ENCODE peak calls at places on chromosomes 3 and 15, in nine cellular contexts. One of them, this sample, is unnamed.

GRCh38 chr3:52210550-52211046 is 12.6 kb downstream of the ALAS1 start:
- DNase-seq in stimulated activated CD4-positive, alpha-beta T cell treated with anti-CD3 and anti-CD28 coated beads, TNF-alpha, amount 100 ng/mL, for 1 hour: no peak
- DNase-seq in A172: no peak
- DNase-seq in activated CD8-positive, alpha-beta memory T cell treated with anti-CD3 and anti-CD28 coated beads, Interleukin-2, amount 50 U/mL, for 48 hours: no peak
- DNase-seq in activated naive CD4-positive, alpha-beta T cell treated with anti-CD3 and anti-CD28 coated beads, Interleukin-2, amount 10 ng/mL, durations not matched to agents 7 days and 5 days: no peak
- DNase-seq in fibroblast of gingiva: peak; percentile 61
- DNase-seq in heart right ventricle: no peak
- DNase-seq in GM12864: no peak
- DNase-seq in fibroblast of pulmonary artery: peak; percentile 87
- DNase-seq in this sample: no peak

GRCh38 chr3:122208579-122208978 is 25.1 kb downstream of the CASR start:
- DNase-seq in fibroblast of gingiva: no peak
- DNase-seq in fibroblast of pulmonary artery: no peak
- DNase-seq in activated CD8-positive, alpha-beta memory T cell treated with anti-CD3 and anti-CD28 coated beads, Interleukin-2, amount 50 U/mL, for 48 hours: no peak
- DNase-seq in stimulated activated CD4-positive, alpha-beta T cell treated with anti-CD3 and anti-CD28 coated beads, TNF-alpha, amount 100 ng/mL, for 1 hour: no peak
- DNase-seq in activated naive CD4-positive, alpha-beta T cell treated with anti-CD3 and anti-CD28 coated beads, Interleukin-2, amount 10 ng/mL, durations not matched to agents 7 days and 5 days: no peak
- DNase-seq in A172: no peak
- DNase-seq in GM12864: no peak
- DNase-seq in heart right ventricle: no peak
- DNase-seq in this sample: no peak

GRCh38 chr3:150797155-150797554 is 34.2 kb upstream of the SIAH2 start:
- DNase-seq in fibroblast of pulmonary artery: no peak
- DNase-seq in A172: no peak
- DNase-seq in activated naive CD4-positive, alpha-beta T cell treated with anti-CD3 and anti-CD28 coated beads, Interleukin-2, amount 10 ng/mL, durations not matched to agents 7 days and 5 days: no peak
- DNase-seq in fibroblast of gingiva: no peak
- DNase-seq in heart right ventricle: no peak
- DNase-seq in GM12864: no peak
- DNase-seq in stimulated activated CD4-positive, alpha-beta T cell treated with anti-CD3 and anti-CD28 coated beads, TNF-alpha, amount 100 ng/mL, for 1 hour: no peak
- DNase-seq in activated CD8-positive, alpha-beta memory T cell treated with anti-CD3 and anti-CD28 coated beads, Interleukin-2, amount 50 U/mL, for 48 hours: no peak
- DNase-seq in this sample: no peak

GRCh38 chr15:52682776-52683175 is 3.6 kb upstream of the ATOSA start:
- DNase-seq in activated CD8-positive, alpha-beta memory T cell treated with anti-CD3 and anti-CD28 coated beads, Interleukin-2, amount 50 U/mL, for 48 hours: no peak
- DNase-seq in heart right ventricle: no peak
- DNase-seq in fibroblast of pulmonary artery: no peak
- DNase-seq in GM12864: no peak
- DNase-seq in activated naive CD4-positive, alpha-beta T cell treated with anti-CD3 and anti-CD28 coated beads, Interleukin-2, amount 10 ng/mL, durations not matched to agents 7 days and 5 days: no peak
- DNase-seq in A172: no peak
- DNase-seq in fibroblast of gingiva: no peak
- DNase-seq in stimulated activated CD4-positive, alpha-beta T cell treated with anti-CD3 and anti-CD28 coated beads, TNF-alpha, amount 100 ng/mL, for 1 hour: no peak
- DNase-seq in this sample: no peak

GRCh38 chr3:30286007-30286669 is 320.3 kb upstream of the TGFBR2 start:
- DNase-seq in activated naive CD4-positive, alpha-beta T cell treated with anti-CD3 and anti-CD28 coated beads, Interleukin-2, amount 10 ng/mL, durations not matched to agents 7 days and 5 days: no peak
- DNase-seq in fibroblast of pulmonary artery: peak; percentile 99
- DNase-seq in A172: peak; percentile 96
- DNase-seq in heart right ventricle: peak; percentile 54
- DNase-seq in activated CD8-positive, alpha-beta memory T cell treated with anti-CD3 and anti-CD28 coated beads, Interleukin-2, amount 50 U/mL, for 48 hours: no peak
- DNase-seq in fibroblast of gingiva: peak; percentile 93
- DNase-seq in GM12864: no peak
- DNase-seq in stimulated activated CD4-positive, alpha-beta T cell treated with anti-CD3 and anti-CD28 coated beads, TNF-alpha, amount 100 ng/mL, for 1 hour: no peak
- DNase-seq in this sample: no peak

GRCh38 chr3:55494976-55495375 is 7.9 kb upstream of the WNT5A start:
- DNase-seq in A172: no peak
- DNase-seq in fibroblast of pulmonary artery: no peak
- DNase-seq in heart right ventricle: no peak
- DNase-seq in fibroblast of gingiva: no peak
- DNase-seq in stimulated activated CD4-positive, alpha-beta T cell treated with anti-CD3 and anti-CD28 coated beads, TNF-alpha, amount 100 ng/mL, for 1 hour: no peak
- DNase-seq in activated CD8-positive, alpha-beta memory T cell treated with anti-CD3 and anti-CD28 coated beads, Interleukin-2, amount 50 U/mL, for 48 hours: no peak
- DNase-seq in activated naive CD4-positive, alpha-beta T cell treated with anti-CD3 and anti-CD28 coated beads, Interleukin-2, amount 10 ng/mL, durations not matched to agents 7 days and 5 days: no peak
- DNase-seq in GM12864: no peak
- DNase-seq in this sample: no peak

GRCh38 chr3:152825566-152825965 is 9.4 kb upstream of the P2RY1 start:
- DNase-seq in A172: no peak
- DNase-seq in stimulated activated CD4-positive, alpha-beta T cell treated with anti-CD3 and anti-CD28 coated beads, TNF-alpha, amount 100 ng/mL, for 1 hour: no peak
- DNase-seq in GM12864: no peak
- DNase-seq in fibroblast of pulmonary artery: no peak
- DNase-seq in activated CD8-positive, alpha-beta memory T cell treated with anti-CD3 and anti-CD28 coated beads, Interleukin-2, amount 50 U/mL, for 48 hours: no peak
- DNase-seq in heart right ventricle: no peak
- DNase-seq in fibroblast of gingiva: peak; percentile 30
- DNase-seq in activated naive CD4-positive, alpha-beta T cell treated with anti-CD3 and anti-CD28 coated beads, Interleukin-2, amount 10 ng/mL, durations not matched to agents 7 days and 5 days: no peak
- DNase-seq in this sample: no peak

GRCh38 chr3:24936574-24936973 is 441.9 kb upstream of the THRB start:
- DNase-seq in GM12864: no peak
- DNase-seq in fibroblast of gingiva: no peak
- DNase-seq in A172: no peak
- DNase-seq in heart right ventricle: no peak
- DNase-seq in fibroblast of pulmonary artery: no peak
- DNase-seq in stimulated activated CD4-positive, alpha-beta T cell treated with anti-CD3 and anti-CD28 coated beads, TNF-alpha, amount 100 ng/mL, for 1 hour: no peak
- DNase-seq in activated CD8-positive, alpha-beta memory T cell treated with anti-CD3 and anti-CD28 coated beads, Interleukin-2, amount 50 U/mL, for 48 hours: no peak
- DNase-seq in activated naive CD4-positive, alpha-beta T cell treated with anti-CD3 and anti-CD28 coated beads, Interleukin-2, amount 10 ng/mL, durations not matched to agents 7 days and 5 days: no peak
- DNase-seq in this sample: no peak

GRCh38 chr3:73056365-73057150 is 4.9 kb upstream of the EBLN2 start:
- DNase-seq in A172: peak; percentile 36
- DNase-seq in GM12864: no peak
- DNase-seq in fibroblast of gingiva: peak; percentile 48
- DNase-seq in fibroblast of pulmonary artery: peak; percentile 79
- DNase-seq in activated CD8-positive, alpha-beta memory T cell treated with anti-CD3 and anti-CD28 coated beads, Interleukin-2, amount 50 U/mL, for 48 hours: no peak
- DNase-seq in heart right ventricle: no peak
- DNase-seq in activated naive CD4-positive, alpha-beta T cell treated with anti-CD3 and anti-CD28 coated beads, Interleukin-2, amount 10 ng/mL, durations not matched to agents 7 days and 5 days: no peak
- DNase-seq in stimulated activated CD4-positive, alpha-beta T cell treated with anti-CD3 and anti-CD28 coated beads, TNF-alpha, amount 100 ng/mL, for 1 hour: no peak
- DNase-seq in this sample: no peak

GRCh38 chr15:62240121-62240520 is 75.0 kb upstream of the C2CD4B start:
- DNase-seq in fibroblast of pulmonary artery: no peak
- DNase-seq in activated naive CD4-positive, alpha-beta T cell treated with anti-CD3 and anti-CD28 coated beads, Interleukin-2, amount 10 ng/mL, durations not matched to agents 7 days and 5 days: no peak
- DNase-seq in activated CD8-positive, alpha-beta memory T cell treated with anti-CD3 and anti-CD28 coated beads, Interleukin-2, amount 50 U/mL, for 48 hours: no peak
- DNase-seq in heart right ventricle: no peak
- DNase-seq in GM12864: no peak
- DNase-seq in stimulated activated CD4-positive, alpha-beta T cell treated with anti-CD3 and anti-CD28 coated beads, TNF-alpha, amount 100 ng/mL, for 1 hour: no peak
- DNase-seq in fibroblast of gingiva: no peak
- DNase-seq in A172: no peak
- DNase-seq in this sample: no peak

GRCh38 chr15:51004103-51004536 is 90.6 kb downstream of the TNFAIP8L3 start:
- DNase-seq in A172: peak; percentile 29
- DNase-seq in activated CD8-positive, alpha-beta memory T cell treated with anti-CD3 and anti-CD28 coated beads, Interleukin-2, amount 50 U/mL, for 48 hours: no peak
- DNase-seq in stimulated activated CD4-positive, alpha-beta T cell treated with anti-CD3 and anti-CD28 coated beads, TNF-alpha, amount 100 ng/mL, for 1 hour: no peak
- DNase-seq in activated naive CD4-positive, alpha-beta T cell treated with anti-CD3 and anti-CD28 coated beads, Interleukin-2, amount 10 ng/mL, durations not matched to agents 7 days and 5 days: no peak
- DNase-seq in fibroblast of gingiva: peak; percentile 62
- DNase-seq in heart right ventricle: no peak
- DNase-seq in fibroblast of pulmonary artery: peak; percentile 70
- DNase-seq in GM12864: no peak
- DNase-seq in this sample: no peak

GRCh38 chr3:138030881-138031280 is 20.9 kb downstream of the CLDN18 start:
- DNase-seq in GM12864: no peak
- DNase-seq in fibroblast of pulmonary artery: no peak
- DNase-seq in fibroblast of gingiva: no peak
- DNase-seq in A172: no peak
- DNase-seq in activated CD8-positive, alpha-beta memory T cell treated with anti-CD3 and anti-CD28 coated beads, Interleukin-2, amount 50 U/mL, for 48 hours: no peak
- DNase-seq in stimulated activated CD4-positive, alpha-beta T cell treated with anti-CD3 and anti-CD28 coated beads, TNF-alpha, amount 100 ng/mL, for 1 hour: no peak
- DNase-seq in activated naive CD4-positive, alpha-beta T cell treated with anti-CD3 and anti-CD28 coated beads, Interleukin-2, amount 10 ng/mL, durations not matched to agents 7 days and 5 days: no peak
- DNase-seq in heart right ventricle: no peak
- DNase-seq in this sample: no peak

GRCh38 chr15:41557673-41558399 is 1.2 kb upstream of the TYRO3 start:
- DNase-seq in activated CD8-positive, alpha-beta memory T cell treated with anti-CD3 and anti-CD28 coated beads, Interleukin-2, amount 50 U/mL, for 48 hours: peak; percentile 84
- DNase-seq in heart right ventricle: peak; percentile 64
- DNase-seq in fibroblast of pulmonary artery: peak; percentile 74
- DNase-seq in A172: peak; percentile 60
- DNase-seq in fibroblast of gingiva: peak; percentile 68
- DNase-seq in stimulated activated CD4-positive, alpha-beta T cell treated with anti-CD3 and anti-CD28 coated beads, TNF-alpha, amount 100 ng/mL, for 1 hour: peak; percentile 40
- DNase-seq in GM12864: no peak
- DNase-seq in activated naive CD4-positive, alpha-beta T cell treated with anti-CD3 and anti-CD28 coated beads, Interleukin-2, amount 10 ng/mL, durations not matched to agents 7 days and 5 days: peak; percentile 79
- DNase-seq in this sample: peak; percentile 89

GRCh38 chr3:128235207-128235933 is 82.1 kb downstream of the EEFSEC start:
- DNase-seq in fibroblast of pulmonary artery: no peak
- DNase-seq in fibroblast of gingiva: no peak
- DNase-seq in GM12864: no peak
- DNase-seq in activated naive CD4-positive, alpha-beta T cell treated with anti-CD3 and anti-CD28 coated beads, Interleukin-2, amount 10 ng/mL, durations not matched to agents 7 days and 5 days: no peak
- DNase-seq in A172: no peak
- DNase-seq in stimulated activated CD4-positive, alpha-beta T cell treated with anti-CD3 and anti-CD28 coated beads, TNF-alpha, amount 100 ng/mL, for 1 hour: no peak
- DNase-seq in heart right ventricle: no peak
- DNase-seq in activated CD8-positive, alpha-beta memory T cell treated with anti-CD3 and anti-CD28 coated beads, Interleukin-2, amount 50 U/mL, for 48 hours: no peak
- DNase-seq in this sample: no peak

GRCh38 chr3:197519801-197520211 is 36.0 kb downstream of the BDH1 start:
- DNase-seq in fibroblast of pulmonary artery: no peak
- DNase-seq in GM12864: no peak
- DNase-seq in fibroblast of gingiva: no peak
- DNase-seq in activated naive CD4-positive, alpha-beta T cell treated with anti-CD3 and anti-CD28 coated beads, Interleukin-2, amount 10 ng/mL, durations not matched to agents 7 days and 5 days: no peak
- DNase-seq in activated CD8-positive, alpha-beta memory T cell treated with anti-CD3 and anti-CD28 coated beads, Interleukin-2, amount 50 U/mL, for 48 hours: no peak
- DNase-seq in A172: no peak
- DNase-seq in heart right ventricle: no peak
- DNase-seq in stimulated activated CD4-positive, alpha-beta T cell treated with anti-CD3 and anti-CD28 coated beads, TNF-alpha, amount 100 ng/mL, for 1 hour: no peak
- DNase-seq in this sample: no peak

GRCh38 chr3:99674086-99674789 is 35.8 kb downstream of the COL8A1 start:
- DNase-seq in fibroblast of gingiva: peak; percentile 40
- DNase-seq in heart right ventricle: no peak
- DNase-seq in A172: peak; percentile 13
- DNase-seq in activated CD8-positive, alpha-beta memory T cell treated with anti-CD3 and anti-CD28 coated beads, Interleukin-2, amount 50 U/mL, for 48 hours: no peak
- DNase-seq in fibroblast of pulmonary artery: peak; percentile 85
- DNase-seq in GM12864: no peak
- DNase-seq in activated naive CD4-positive, alpha-beta T cell treated with anti-CD3 and anti-CD28 coated beads, Interleukin-2, amount 10 ng/mL, durations not matched to agents 7 days and 5 days: no peak
- DNase-seq in stimulated activated CD4-positive, alpha-beta T cell treated with anti-CD3 and anti-CD28 coated beads, TNF-alpha, amount 100 ng/mL, for 1 hour: no peak
- DNase-seq in this sample: no peak

GRCh38 chr15:41904487-41905359 is 10.9 kb upstream of the SPTBN5 start:
- DNase-seq in stimulated activated CD4-positive, alpha-beta T cell treated with anti-CD3 and anti-CD28 coated beads, TNF-alpha, amount 100 ng/mL, for 1 hour: peak; percentile 31
- DNase-seq in activated CD8-positive, alpha-beta memory T cell treated with anti-CD3 and anti-CD28 coated beads, Interleukin-2, amount 50 U/mL, for 48 hours: peak; percentile 81
- DNase-seq in A172: peak; percentile 69
- DNase-seq in heart right ventricle: no peak
- DNase-seq in activated naive CD4-positive, alpha-beta T cell treated with anti-CD3 and anti-CD28 coated beads, Interleukin-2, amount 10 ng/mL, durations not matched to agents 7 days and 5 days: peak; percentile 80
- DNase-seq in fibroblast of pulmonary artery: peak; percentile 74
- DNase-seq in GM12864: peak; percentile 16
- DNase-seq in fibroblast of gingiva: peak; percentile 32
- DNase-seq in this sample: peak; percentile 89

GRCh38 chr3:190041333-190042041 is 79.2 kb downstream of the P3H2 start:
- DNase-seq in A172: no peak
- DNase-seq in GM12864: peak; percentile 12
- DNase-seq in stimulated activated CD4-positive, alpha-beta T cell treated with anti-CD3 and anti-CD28 coated beads, TNF-alpha, amount 100 ng/mL, for 1 hour: no peak
- DNase-seq in fibroblast of gingiva: peak; percentile 58
- DNase-seq in fibroblast of pulmonary artery: peak; percentile 41
- DNase-seq in activated naive CD4-positive, alpha-beta T cell treated with anti-CD3 and anti-CD28 coated beads, Interleukin-2, amount 10 ng/mL, durations not matched to agents 7 days and 5 days: no peak
- DNase-seq in heart right ventricle: no peak
- DNase-seq in activated CD8-positive, alpha-beta memory T cell treated with anti-CD3 and anti-CD28 coated beads, Interleukin-2, amount 50 U/mL, for 48 hours: no peak
- DNase-seq in this sample: no peak

GRCh38 chr3:159237221-159237620 is 435.4 kb downstream of the MFSD1 start:
- DNase-seq in fibroblast of pulmonary artery: no peak
- DNase-seq in stimulated activated CD4-positive, alpha-beta T cell treated with anti-CD3 and anti-CD28 coated beads, TNF-alpha, amount 100 ng/mL, for 1 hour: no peak
- DNase-seq in activated CD8-positive, alpha-beta memory T cell treated with anti-CD3 and anti-CD28 coated beads, Interleukin-2, amount 50 U/mL, for 48 hours: no peak
- DNase-seq in activated naive CD4-positive, alpha-beta T cell treated with anti-CD3 and anti-CD28 coated beads, Interleukin-2, amount 10 ng/mL, durations not matched to agents 7 days and 5 days: no peak
- DNase-seq in heart right ventricle: no peak
- DNase-seq in A172: no peak
- DNase-seq in fibroblast of gingiva: no peak
- DNase-seq in GM12864: no peak
- DNase-seq in this sample: no peak

GRCh38 chr3:142216321-142216720 is 9.1 kb downstream of the GK5 start:
- DNase-seq in fibroblast of gingiva: no peak
- DNase-seq in fibroblast of pulmonary artery: no peak
- DNase-seq in GM12864: no peak
- DNase-seq in heart right ventricle: no peak
- DNase-seq in stimulated activated CD4-positive, alpha-beta T cell treated with anti-CD3 and anti-CD28 coated beads, TNF-alpha, amount 100 ng/mL, for 1 hour: no peak
- DNase-seq in activated naive CD4-positive, alpha-beta T cell treated with anti-CD3 and anti-CD28 coated beads, Interleukin-2, amount 10 ng/mL, durations not matched to agents 7 days and 5 days: no peak
- DNase-seq in activated CD8-positive, alpha-beta memory T cell treated with anti-CD3 and anti-CD28 coated beads, Interleukin-2, amount 50 U/mL, for 48 hours: no peak
- DNase-seq in A172: no peak
- DNase-seq in this sample: no peak

GRCh38 chr15:70243686-70244540 is 146.2 kb upstream of the TLE3 start:
- DNase-seq in heart right ventricle: no peak
- DNase-seq in fibroblast of gingiva: no peak
- DNase-seq in A172: no peak
- DNase-seq in stimulated activated CD4-positive, alpha-beta T cell treated with anti-CD3 and anti-CD28 coated beads, TNF-alpha, amount 100 ng/mL, for 1 hour: no peak
- DNase-seq in fibroblast of pulmonary artery: no peak
- DNase-seq in activated CD8-positive, alpha-beta memory T cell treated with anti-CD3 and anti-CD28 coated beads, Interleukin-2, amount 50 U/mL, for 48 hours: peak; percentile 23
- DNase-seq in GM12864: no peak
- DNase-seq in activated naive CD4-positive, alpha-beta T cell treated with anti-CD3 and anti-CD28 coated beads, Interleukin-2, amount 10 ng/mL, durations not matched to agents 7 days and 5 days: peak; percentile 5
- DNase-seq in this sample: peak; percentile 37

GRCh38 chr3:181622365-181622764 is 89.4 kb upstream of the SOX2 start:
- DNase-seq in GM12864: no peak
- DNase-seq in activated naive CD4-positive, alpha-beta T cell treated with anti-CD3 and anti-CD28 coated beads, Interleukin-2, amount 10 ng/mL, durations not matched to agents 7 days and 5 days: no peak
- DNase-seq in stimulated activated CD4-positive, alpha-beta T cell treated with anti-CD3 and anti-CD28 coated beads, TNF-alpha, amount 100 ng/mL, for 1 hour: no peak
- DNase-seq in A172: peak; percentile 61
- DNase-seq in fibroblast of pulmonary artery: peak; percentile 59
- DNase-seq in heart right ventricle: no peak
- DNase-seq in fibroblast of gingiva: no peak
- DNase-seq in activated CD8-positive, alpha-beta memory T cell treated with anti-CD3 and anti-CD28 coated beads, Interleukin-2, amount 50 U/mL, for 48 hours: no peak
- DNase-seq in this sample: no peak

GRCh38 chr3:45546636-45547201 is 47.8 kb upstream of the LIMD1 start:
- DNase-seq in A172: no peak
- DNase-seq in heart right ventricle: no peak
- DNase-seq in activated naive CD4-positive, alpha-beta T cell treated with anti-CD3 and anti-CD28 coated beads, Interleukin-2, amount 10 ng/mL, durations not matched to agents 7 days and 5 days: peak; percentile 43
- DNase-seq in GM12864: no peak
- DNase-seq in activated CD8-positive, alpha-beta memory T cell treated with anti-CD3 and anti-CD28 coated beads, Interleukin-2, amount 50 U/mL, for 48 hours: peak; percentile 81
- DNase-seq in fibroblast of gingiva: no peak
- DNase-seq in fibroblast of pulmonary artery: no peak
- DNase-seq in stimulated activated CD4-positive, alpha-beta T cell treated with anti-CD3 and anti-CD28 coated beads, TNF-alpha, amount 100 ng/mL, for 1 hour: no peak
- DNase-seq in this sample: no peak

GRCh38 chr15:77387355-77388105 is 32.4 kb downstream of the PEAK1 start:
- DNase-seq in stimulated activated CD4-positive, alpha-beta T cell treated with anti-CD3 and anti-CD28 coated beads, TNF-alpha, amount 100 ng/mL, for 1 hour: no peak
- DNase-seq in GM12864: no peak
- DNase-seq in activated naive CD4-positive, alpha-beta T cell treated with anti-CD3 and anti-CD28 coated beads, Interleukin-2, amount 10 ng/mL, durations not matched to agents 7 days and 5 days: no peak
- DNase-seq in activated CD8-positive, alpha-beta memory T cell treated with anti-CD3 and anti-CD28 coated beads, Interleukin-2, amount 50 U/mL, for 48 hours: no peak
- DNase-seq in fibroblast of gingiva: no peak
- DNase-seq in A172: no peak
- DNase-seq in heart right ventricle: no peak
- DNase-seq in fibroblast of pulmonary artery: peak; percentile 27
- DNase-seq in this sample: no peak

GRCh38 chr3:186362409-186362757 is 349 bp upstream of the DGKG start:
- DNase-seq in fibroblast of pulmonary artery: no peak
- DNase-seq in activated naive CD4-positive, alpha-beta T cell treated with anti-CD3 and anti-CD28 coated beads, Interleukin-2, amount 10 ng/mL, durations not matched to agents 7 days and 5 days: no peak
- DNase-seq in A172: no peak
- DNase-seq in fibroblast of gingiva: no peak
- DNase-seq in GM12864: no peak
- DNase-seq in heart right ventricle: no peak
- DNase-seq in activated CD8-positive, alpha-beta memory T cell treated with anti-CD3 and anti-CD28 coated beads, Interleukin-2, amount 50 U/mL, for 48 hours: no peak
- DNase-seq in stimulated activated CD4-positive, alpha-beta T cell treated with anti-CD3 and anti-CD28 coated beads, TNF-alpha, amount 100 ng/mL, for 1 hour: no peak
- DNase-seq in this sample: no peak

GRCh38 chr15:77944002-77944867 is 133.3 kb downstream of the TBC1D2B start:
- DNase-seq in fibroblast of gingiva: peak; percentile 77
- DNase-seq in GM12864: peak; percentile 36
- DNase-seq in A172: no peak
- DNase-seq in fibroblast of pulmonary artery: peak; percentile 77
- DNase-seq in stimulated activated CD4-positive, alpha-beta T cell treated with anti-CD3 and anti-CD28 coated beads, TNF-alpha, amount 100 ng/mL, for 1 hour: peak; percentile 2
- DNase-seq in heart right ventricle: peak; percentile 86
- DNase-seq in activated naive CD4-positive, alpha-beta T cell treated with anti-CD3 and anti-CD28 coated beads, Interleukin-2, amount 10 ng/mL, durations not matched to agents 7 days and 5 days: peak; percentile 68
- DNase-seq in activated CD8-positive, alpha-beta memory T cell treated with anti-CD3 and anti-CD28 coated beads, Interleukin-2, amount 50 U/mL, for 48 hours: peak; percentile 69
- DNase-seq in this sample: peak; percentile 92